ENCODE peak calls at places on chromosomes 12 and 14, in seven cellular contexts. A, I, T, Q, U, W and Z are unnamed samples.

GRCh38 chr14:36647827-36648753 is 13.6 kb upstream of the PAX9 start:
- DNase-seq in A (peak; percentile 62), I (no peak), T (peak; percentile 55), Q (no peak), U (no peak), W (peak; percentile 30), Z (no peak)

GRCh38 chr12:53495903-53496751 is 3.1 kb downstream of the MAP3K12 start:
- DNase-seq in A (peak; percentile 93), I (peak; percentile 61), T (no peak), Q (no peak), U (peak; percentile 88), W (peak; percentile 85), Z (no peak)

GRCh38 chr12:4106617-4107016 is 166.9 kb upstream of the CCND2 start:
- DNase-seq in A (no peak), I (no peak), T (no peak), Q (no peak), U (no peak), W (no peak), Z (no peak)

GRCh38 chr12:68622250-68622649 is 11.6 kb downstream of the RAP1B start:
- DNase-seq in A (peak; percentile 27), I (no peak), T (no peak), Q (no peak), U (no peak), W (no peak), Z (no peak)

GRCh38 chr14:36129181-36129580 is 47.3 kb downstream of the PTCSC3 start:
- DNase-seq in A (no peak), I (no peak), T (no peak), Q (no peak), U (no peak), W (no peak), Z (no peak)

GRCh38 chr12:124702736-124703135 is 135.3 kb upstream of the NCOR2 start:
- DNase-seq in A (no peak), I (no peak), T (no peak), Q (no peak), U (no peak), W (no peak), Z (no peak)

GRCh38 chr12:7076493-7076892 is 15.8 kb downstream of the C1R start:
- DNase-seq in A (no peak), I (no peak), T (no peak), Q (no peak), U (no peak), W (no peak), Z (peak; percentile 80)

GRCh38 chr12:111775205-111776193 is 8.8 kb downstream of the ALDH2 start:
- DNase-seq in A (peak; percentile 66), I (peak; percentile 90), T (peak; percentile 66), Q (peak; percentile 88), U (peak; percentile 83), W (peak; percentile 93), Z (peak; percentile 83)

GRCh38 chr12:125122668-125123067 is 57.4 kb downstream of the AACS start:
- DNase-seq in A (no peak), I (no peak), T (no peak), Q (no peak), U (no peak), W (no peak), Z (no peak)

DNA sequence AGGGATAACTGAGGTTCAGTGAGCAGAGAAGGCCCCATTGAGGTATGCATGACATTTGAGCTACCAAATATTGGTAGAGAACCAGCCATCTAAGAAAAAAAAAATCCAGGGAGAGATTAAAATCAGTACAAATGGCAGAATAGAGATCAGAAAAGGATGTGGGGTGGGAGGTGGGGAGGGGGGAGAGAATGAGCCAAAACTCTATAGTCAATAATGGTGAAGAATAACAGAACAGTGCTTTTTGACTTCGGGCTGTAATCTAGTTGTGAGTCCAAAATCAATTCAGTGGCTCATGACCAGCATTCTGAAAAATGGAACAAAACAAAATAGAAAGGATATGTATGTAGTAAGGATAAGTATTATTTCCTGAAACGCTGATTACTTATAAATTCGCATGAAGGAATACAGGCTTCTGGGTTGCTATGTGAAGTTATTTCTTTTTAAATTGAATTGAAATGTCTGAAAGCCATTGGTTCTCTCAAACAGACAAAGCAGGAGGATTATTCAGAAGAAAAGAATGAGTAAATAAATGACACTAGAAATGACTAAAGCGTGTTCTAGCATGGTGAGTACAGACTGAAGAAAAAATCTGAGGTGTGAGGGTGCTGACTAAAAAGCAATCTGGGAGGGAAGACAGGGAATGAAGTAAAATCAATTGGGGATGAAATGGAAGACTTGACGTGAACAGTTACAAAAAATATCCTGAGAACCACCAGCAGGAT is 72.4 kb downstream of the ATP2B1 start:
- DNase-seq in A (peak; percentile 46), I (no peak), T (no peak), Q (no peak), U (no peak), W (peak; percentile 79), Z (no peak)
- TF ChIP-seq CTCF in A (no peak), I (no peak), T (no peak), Q (no peak), U (no peak), W (no peak), Z (no peak)

GRCh38 chr12:41185946-41186345 is 2.2 kb upstream of the PDZRN4 start:
- DNase-seq in A (no peak), I (no peak), T (no peak), Q (no peak), U (no peak), W (no peak), Z (no peak)
- H3K4me3 ChIP-seq in A (no peak overlapping the region), I (no peak overlapping the region), T (no peak overlapping the region), Q (no peak overlapping the region), U (no peak overlapping the region), W (no peak overlapping the region), Z (no peak overlapping the region)

DNA sequence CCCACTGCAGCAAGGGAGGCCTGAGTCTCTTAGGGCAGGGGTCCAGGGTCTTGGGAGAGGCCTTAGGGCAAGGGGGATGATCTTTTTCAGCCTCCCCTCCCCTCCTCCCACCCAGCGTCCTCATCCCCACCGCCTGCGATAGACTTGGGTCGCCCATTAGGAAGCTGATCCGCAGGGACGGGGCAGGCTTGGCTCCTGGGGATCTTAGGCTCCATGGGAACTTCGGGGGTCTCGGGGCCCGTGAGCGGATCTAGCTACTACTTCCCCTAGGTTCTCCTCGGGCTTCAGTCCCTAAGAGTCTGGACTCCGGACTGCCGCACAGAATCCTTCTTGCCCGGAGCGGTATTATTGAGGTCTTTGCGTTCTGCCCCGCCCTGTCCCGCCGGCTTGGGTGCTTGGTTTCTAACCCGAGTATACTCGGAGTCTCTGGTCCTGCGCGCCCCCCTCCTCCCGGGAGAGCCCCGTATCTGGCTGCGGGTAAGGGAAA is 2.2 kb upstream of the PTHLH start:
- DNase-seq in A (peak; percentile 14), I (no peak), T (peak; percentile 27), Q (no peak), U (no peak), W (no peak), Z (no peak)
- TF ChIP-seq CTCF in A (no peak), I (no peak), T (no peak), Q (no peak), U (no peak), W (no peak), Z (no peak)

GRCh38 chr12:115455268-115455681 is 771.3 kb upstream of the TBX3 start:
- DNase-seq in A (no peak), I (no peak), T (peak; percentile 78), Q (no peak), U (no peak), W (no peak), Z (no peak)

GRCh38 chr12:115450710-115451109 is 766.7 kb upstream of the TBX3 start:
- DNase-seq in A (no peak), I (no peak), T (peak; percentile 19), Q (no peak), U (no peak), W (no peak), Z (no peak)

GRCh38 chr12:115451785-115452736 is 768.1 kb upstream of the TBX3 start:
- DNase-seq in A (peak; percentile 64), I (no peak), T (peak; percentile 88), Q (peak; percentile 59), U (no peak), W (peak; percentile 10), Z (no peak)

GRCh38 chr12:115451151-115451784 is 767.3 kb upstream of the TBX3 start:
- DNase-seq in A (no peak), I (no peak), T (peak; percentile 16), Q (no peak), U (no peak), W (no peak), Z (no peak)

DNA sequence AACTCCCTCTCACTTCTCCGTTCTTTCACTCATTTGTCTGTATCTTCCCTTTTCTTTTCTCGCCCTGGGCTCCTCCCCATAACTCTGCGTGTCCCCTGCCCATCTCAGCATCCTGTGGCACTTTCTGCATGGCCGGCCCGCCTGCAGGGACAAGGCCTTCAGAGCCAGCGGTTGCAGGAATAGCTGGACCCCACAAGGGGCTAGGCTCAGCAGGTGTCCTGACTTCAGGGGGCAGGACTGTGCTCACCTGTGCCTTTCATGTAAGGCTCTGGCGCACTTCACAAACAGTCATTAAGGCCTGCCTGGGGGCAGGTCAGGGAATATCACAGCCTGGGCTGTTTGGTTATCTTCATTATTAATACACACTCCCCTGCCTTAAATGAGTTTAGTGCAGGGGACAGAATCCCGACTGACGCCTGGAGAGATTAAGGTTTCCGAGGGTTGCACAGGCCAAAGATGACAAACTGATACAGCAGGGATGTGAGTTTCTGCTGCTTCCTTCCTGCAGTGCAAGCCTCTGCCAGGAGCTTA is 768.8 kb upstream of the TBX3 start:
- DNase-seq in A (no peak), I (no peak), T (peak; percentile 54), Q (no peak), U (no peak), W (no peak), Z (no peak)
- H3K4me3 ChIP-seq in A (no peak overlapping the region), I (no peak overlapping the region), T (no peak overlapping the region), Q (peak overlapping the region; percentile 60), U (no peak overlapping the region), W (no peak overlapping the region), Z (no peak overlapping the region)

GRCh38 chr12:123063535-123063934 is 83.1 kb downstream of the ARL6IP4 start:
- DNase-seq in A (peak; percentile 52), I (no peak), T (peak; percentile 58), Q (no peak), U (no peak), W (peak; percentile 28), Z (no peak)
- TF ChIP-seq CTCF in A (peak; percentile 43), I (no peak), T (peak; percentile 52), Q (peak; percentile 32), U (no peak), W (peak; percentile 38), Z (no peak)

DNA sequence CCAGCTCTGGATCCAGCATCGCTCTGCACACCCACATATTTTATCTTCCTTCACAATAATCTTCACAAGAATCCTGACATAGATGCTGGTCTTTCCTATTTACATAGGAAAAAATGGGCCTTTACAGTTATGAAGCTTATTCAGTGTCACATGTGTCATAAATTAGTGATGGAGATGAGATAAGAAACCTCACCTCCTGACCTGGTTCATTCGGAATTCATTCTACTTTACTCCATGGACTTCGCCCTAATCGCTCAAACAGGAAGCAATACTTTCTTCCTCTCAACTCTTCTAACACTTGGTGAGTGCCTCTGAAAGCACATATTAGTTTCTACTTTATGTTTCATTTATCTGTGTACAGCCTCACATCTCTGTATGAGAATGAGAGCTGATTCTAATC is 12.0 kb upstream of the SINHCAF start:
- DNase-seq in A (no peak), I (no peak), T (no peak), Q (no peak), U (no peak), W (no peak), Z (no peak)
- H3K4me3 ChIP-seq in A (no peak overlapping the region), I (no peak overlapping the region), T (no peak overlapping the region), Q (no peak overlapping the region), U (no peak overlapping the region), W (no peak overlapping the region), Z (no peak overlapping the region)

GRCh38 chr12:129959889-129960288 is 56.1 kb upstream of the TMEM132D start:
- DNase-seq in A (no peak), I (no peak), T (no peak), Q (no peak), U (no peak), W (no peak), Z (no peak)
- TF ChIP-seq CTCF in A (no peak), I (no peak), T (no peak), Q (no peak), U (no peak), W (no peak), Z (no peak)